ENCODE peak calls at places on chromosomes 6 and 20, in seven cellular contexts. One of them, this sample, is unnamed.

GRCh38 chr6:87747646-87748045 is 45.6 kb upstream of the AKIRIN2 start:
- DNase-seq in AG08395: no peak
- DNase-seq in activated T-helper 2 cell treated with anti-CD3 and anti-CD28 coated beads, Interferon-gamma antibody, Interleukin-2, Interleukin-4, amounts not matched to agents 10 μg/mL and 5 μg/mL and 100 μg/mL, durations not matched to agents 14 hours and 24 hours and 36 hours: no peak
- DNase-seq in DMS 273 treated with DMSO at 0.1 percent for 48 hours: no peak
- DNase-seq in suprapubic skin: no peak
- DNase-seq in head of caudate nucleus: no peak
- DNase-seq in SHP77: no peak
- DNase-seq in this sample: no peak

GRCh38 chr6:6420097-6420496 is 99.6 kb upstream of the F13A1 start:
- DNase-seq in activated T-helper 2 cell treated with anti-CD3 and anti-CD28 coated beads, Interferon-gamma antibody, Interleukin-2, Interleukin-4, amounts not matched to agents 10 μg/mL and 5 μg/mL and 100 μg/mL, durations not matched to agents 14 hours and 24 hours and 36 hours: no peak
- DNase-seq in suprapubic skin: no peak
- DNase-seq in SHP77: no peak
- DNase-seq in head of caudate nucleus: no peak
- DNase-seq in AG08395: no peak
- DNase-seq in DMS 273 treated with DMSO at 0.1 percent for 48 hours: no peak
- DNase-seq in this sample: no peak

GRCh38 chr6:84728602-84729001 is 35.8 kb downstream of the TBX18 start:
- DNase-seq in head of caudate nucleus: no peak
- DNase-seq in suprapubic skin: no peak
- DNase-seq in activated T-helper 2 cell treated with anti-CD3 and anti-CD28 coated beads, Interferon-gamma antibody, Interleukin-2, Interleukin-4, amounts not matched to agents 10 μg/mL and 5 μg/mL and 100 μg/mL, durations not matched to agents 14 hours and 24 hours and 36 hours: no peak
- DNase-seq in DMS 273 treated with DMSO at 0.1 percent for 48 hours: no peak
- DNase-seq in SHP77: peak
- DNase-seq in AG08395: peak
- DNase-seq in this sample: no peak

GRCh38 chr20:38831995-38832620 is 26.6 kb downstream of the PPP1R16B start:
- DNase-seq in DMS 273 treated with DMSO at 0.1 percent for 48 hours: no peak
- DNase-seq in SHP77: no peak
- DNase-seq in AG08395: no peak
- DNase-seq in head of caudate nucleus: no peak
- DNase-seq in suprapubic skin: no peak
- DNase-seq in activated T-helper 2 cell treated with anti-CD3 and anti-CD28 coated beads, Interferon-gamma antibody, Interleukin-2, Interleukin-4, amounts not matched to agents 10 μg/mL and 5 μg/mL and 100 μg/mL, durations not matched to agents 14 hours and 24 hours and 36 hours: no peak
- DNase-seq in this sample: no peak

GRCh38 chr20:6075428-6076219 is 21.8 kb upstream of the LRRN4 start:
- DNase-seq in activated T-helper 2 cell treated with anti-CD3 and anti-CD28 coated beads, Interferon-gamma antibody, Interleukin-2, Interleukin-4, amounts not matched to agents 10 μg/mL and 5 μg/mL and 100 μg/mL, durations not matched to agents 14 hours and 24 hours and 36 hours: no peak
- DNase-seq in head of caudate nucleus: peak
- DNase-seq in AG08395: no peak
- DNase-seq in DMS 273 treated with DMSO at 0.1 percent for 48 hours: peak
- DNase-seq in SHP77: no peak
- DNase-seq in suprapubic skin: no peak
- DNase-seq in this sample: no peak

GRCh38 chr6:5728726-5729434 is 277.8 kb downstream of the NRN1 start:
- DNase-seq in AG08395: peak
- DNase-seq in SHP77: peak
- DNase-seq in DMS 273 treated with DMSO at 0.1 percent for 48 hours: no peak
- DNase-seq in activated T-helper 2 cell treated with anti-CD3 and anti-CD28 coated beads, Interferon-gamma antibody, Interleukin-2, Interleukin-4, amounts not matched to agents 10 μg/mL and 5 μg/mL and 100 μg/mL, durations not matched to agents 14 hours and 24 hours and 36 hours: no peak
- DNase-seq in suprapubic skin: no peak
- DNase-seq in head of caudate nucleus: no peak
- DNase-seq in this sample: no peak

GRCh38 chr6:53369051-53369450 is 20.3 kb upstream of the ELOVL5 start:
- DNase-seq in suprapubic skin: no peak
- DNase-seq in activated T-helper 2 cell treated with anti-CD3 and anti-CD28 coated beads, Interferon-gamma antibody, Interleukin-2, Interleukin-4, amounts not matched to agents 10 μg/mL and 5 μg/mL and 100 μg/mL, durations not matched to agents 14 hours and 24 hours and 36 hours: no peak
- DNase-seq in SHP77: no peak
- DNase-seq in DMS 273 treated with DMSO at 0.1 percent for 48 hours: no peak
- DNase-seq in head of caudate nucleus: no peak
- DNase-seq in AG08395: no peak
- DNase-seq in this sample: no peak

GRCh38 chr6:68975064-68975463 is 340.0 kb downstream of the ADGRB3 start:
- DNase-seq in SHP77: peak
- DNase-seq in DMS 273 treated with DMSO at 0.1 percent for 48 hours: peak
- DNase-seq in activated T-helper 2 cell treated with anti-CD3 and anti-CD28 coated beads, Interferon-gamma antibody, Interleukin-2, Interleukin-4, amounts not matched to agents 10 μg/mL and 5 μg/mL and 100 μg/mL, durations not matched to agents 14 hours and 24 hours and 36 hours: no peak
- DNase-seq in head of caudate nucleus: peak
- DNase-seq in suprapubic skin: no peak
- DNase-seq in AG08395: no peak
- DNase-seq in this sample: no peak

GRCh38 chr20:43534791-43535350 is 24.0 kb upstream of the SGK2 start:
- DNase-seq in DMS 273 treated with DMSO at 0.1 percent for 48 hours: no peak
- DNase-seq in AG08395: no peak
- DNase-seq in SHP77: no peak
- DNase-seq in suprapubic skin: peak
- DNase-seq in head of caudate nucleus: no peak
- DNase-seq in activated T-helper 2 cell treated with anti-CD3 and anti-CD28 coated beads, Interferon-gamma antibody, Interleukin-2, Interleukin-4, amounts not matched to agents 10 μg/mL and 5 μg/mL and 100 μg/mL, durations not matched to agents 14 hours and 24 hours and 36 hours: no peak
- DNase-seq in this sample: peak

GRCh38 chr6:121838842-121839241 is 403.4 kb downstream of the GJA1 start:
- DNase-seq in activated T-helper 2 cell treated with anti-CD3 and anti-CD28 coated beads, Interferon-gamma antibody, Interleukin-2, Interleukin-4, amounts not matched to agents 10 μg/mL and 5 μg/mL and 100 μg/mL, durations not matched to agents 14 hours and 24 hours and 36 hours: no peak
- DNase-seq in AG08395: no peak
- DNase-seq in DMS 273 treated with DMSO at 0.1 percent for 48 hours: no peak
- DNase-seq in suprapubic skin: no peak
- DNase-seq in SHP77: peak
- DNase-seq in head of caudate nucleus: no peak
- DNase-seq in this sample: no peak

This sample was measured in coronary artery.